ENCODE peak calls at places on chromosomes 4 and X, in five cellular contexts. One of them, this sample, is unnamed.

GRCh38 chrX:102516314-102516936 is at the start of gene TMSB15A:
- DNase-seq in smooth muscle cell of the brain vasculature: no peak
- DNase-seq in T-cell: peak
- DNase-seq in activated CD4-positive, CD25-positive, alpha-beta regulatory T cell: peak
- DNase-seq in NCI-H2081 treated with DMSO at 0.1 percent for 48 hours: peak
- DNase-seq in this sample: peak

GRCh38 chr4:153159728-153160221 is 44.5 kb upstream of the TRIM2 start:
- DNase-seq in smooth muscle cell of the brain vasculature: no peak
- DNase-seq in T-cell: no peak
- DNase-seq in activated CD4-positive, CD25-positive, alpha-beta regulatory T cell: no peak
- DNase-seq in NCI-H2081 treated with DMSO at 0.1 percent for 48 hours: no peak
- DNase-seq in this sample: no peak

GRCh38 chr4:52946811-52947210 is 84.7 kb downstream of the RASL11B start:
- DNase-seq in smooth muscle cell of the brain vasculature: no peak
- DNase-seq in T-cell: no peak
- DNase-seq in activated CD4-positive, CD25-positive, alpha-beta regulatory T cell: no peak
- DNase-seq in NCI-H2081 treated with DMSO at 0.1 percent for 48 hours: no peak
- DNase-seq in this sample: no peak

GRCh38 chr4:143699331-143700059 is 980 bp downstream of the FREM3 start:
- DNase-seq in smooth muscle cell of the brain vasculature: no peak
- DNase-seq in T-cell: no peak
- DNase-seq in activated CD4-positive, CD25-positive, alpha-beta regulatory T cell: no peak
- DNase-seq in NCI-H2081 treated with DMSO at 0.1 percent for 48 hours: no peak
- DNase-seq in this sample: no peak

GRCh38 chr4:2560167-2560566 is 23.7 kb downstream of the FAM193A start:
- DNase-seq in smooth muscle cell of the brain vasculature: no peak
- DNase-seq in T-cell: no peak
- DNase-seq in activated CD4-positive, CD25-positive, alpha-beta regulatory T cell: no peak
- DNase-seq in NCI-H2081 treated with DMSO at 0.1 percent for 48 hours: no peak
- DNase-seq in this sample: no peak

GRCh38 chrX:9622128-9622527 is 143.5 kb downstream of the GPR143 start:
- DNase-seq in smooth muscle cell of the brain vasculature: no peak
- DNase-seq in T-cell: no peak
- DNase-seq in activated CD4-positive, CD25-positive, alpha-beta regulatory T cell: no peak
- DNase-seq in NCI-H2081 treated with DMSO at 0.1 percent for 48 hours: no peak
- DNase-seq in this sample: no peak

GRCh38 chrX:30241724-30242415 is at the start of gene MAGEB4:
- DNase-seq in smooth muscle cell of the brain vasculature: no peak
- DNase-seq in T-cell: no peak
- DNase-seq in activated CD4-positive, CD25-positive, alpha-beta regulatory T cell: no peak
- DNase-seq in NCI-H2081 treated with DMSO at 0.1 percent for 48 hours: no peak
- DNase-seq in this sample: no peak

GRCh38 chrX:120446503-120446902 is 22.6 kb downstream of the LAMP2 start:
- DNase-seq in smooth muscle cell of the brain vasculature: no peak
- DNase-seq in T-cell: no peak
- DNase-seq in activated CD4-positive, CD25-positive, alpha-beta regulatory T cell: no peak
- DNase-seq in NCI-H2081 treated with DMSO at 0.1 percent for 48 hours: no peak
- DNase-seq in this sample: no peak

GRCh38 chr4:15233626-15234025 is 194.2 kb upstream of the C1QTNF7 start:
- DNase-seq in smooth muscle cell of the brain vasculature: no peak
- DNase-seq in T-cell: no peak
- DNase-seq in activated CD4-positive, CD25-positive, alpha-beta regulatory T cell: no peak
- DNase-seq in NCI-H2081 treated with DMSO at 0.1 percent for 48 hours: no peak
- DNase-seq in this sample: no peak

GRCh38 chrX:139106111-139106510 is 394.6 kb upstream of the FGF13 start:
- DNase-seq in smooth muscle cell of the brain vasculature: no peak
- DNase-seq in T-cell: no peak
- DNase-seq in activated CD4-positive, CD25-positive, alpha-beta regulatory T cell: no peak
- DNase-seq in NCI-H2081 treated with DMSO at 0.1 percent for 48 hours: no peak
- DNase-seq in this sample: no peak

GRCh38 chrX:75278991-75279390 is 5.1 kb downstream of the UPRT start:
- DNase-seq in smooth muscle cell of the brain vasculature: no peak
- DNase-seq in T-cell: no peak
- DNase-seq in activated CD4-positive, CD25-positive, alpha-beta regulatory T cell: no peak
- DNase-seq in NCI-H2081 treated with DMSO at 0.1 percent for 48 hours: no peak
- DNase-seq in this sample: no peak

GRCh38 chrX:6226053-6226645 is 2.5 kb downstream of the NLGN4X start:
- DNase-seq in smooth muscle cell of the brain vasculature: no peak
- DNase-seq in T-cell: no peak
- DNase-seq in activated CD4-positive, CD25-positive, alpha-beta regulatory T cell: no peak
- DNase-seq in NCI-H2081 treated with DMSO at 0.1 percent for 48 hours: no peak
- DNase-seq in this sample: no peak

GRCh38 chr4:172996571-172997216 is 171.9 kb upstream of the GALNT7 start:
- DNase-seq in smooth muscle cell of the brain vasculature: no peak
- DNase-seq in T-cell: no peak
- DNase-seq in activated CD4-positive, CD25-positive, alpha-beta regulatory T cell: no peak
- DNase-seq in NCI-H2081 treated with DMSO at 0.1 percent for 48 hours: no peak
- DNase-seq in this sample: no peak

GRCh38 chrX:51866156-51866555 is 27.3 kb upstream of the MAGED1 start:
- DNase-seq in smooth muscle cell of the brain vasculature: no peak
- DNase-seq in T-cell: no peak
- DNase-seq in activated CD4-positive, CD25-positive, alpha-beta regulatory T cell: no peak
- DNase-seq in NCI-H2081 treated with DMSO at 0.1 percent for 48 hours: no peak
- DNase-seq in this sample: no peak

GRCh38 chrX:148504412-148504950 is 4.1 kb downstream of the AFF2 start:
- DNase-seq in smooth muscle cell of the brain vasculature: no peak
- DNase-seq in T-cell: no peak
- DNase-seq in activated CD4-positive, CD25-positive, alpha-beta regulatory T cell: no peak
- DNase-seq in NCI-H2081 treated with DMSO at 0.1 percent for 48 hours: no peak
- DNase-seq in this sample: no peak

GRCh38 chr4:53974561-53974960 is 89.8 kb downstream of the CHIC2 start:
- DNase-seq in smooth muscle cell of the brain vasculature: no peak
- DNase-seq in T-cell: no peak
- DNase-seq in activated CD4-positive, CD25-positive, alpha-beta regulatory T cell: no peak
- DNase-seq in NCI-H2081 treated with DMSO at 0.1 percent for 48 hours: no peak
- DNase-seq in this sample: no peak